ENCODE peak calls at places on chromosomes 13 and 19, in six cellular contexts. One of them, this sample, is unnamed.

GRCh38 chr19:19409235-19410030 is 4.0 kb downstream of the GATAD2A start:
- DNase-seq in fibroblast of mammary gland: no peak
- DNase-seq in heart left ventricle: no peak
- DNase-seq in fibroblast of gingiva: no peak
- DNase-seq in lung: no peak
- DNase-seq in omental fat pad: no peak
- DNase-seq in this sample: no peak

GRCh38 chr13:89982406-89983085 is 1364.9 kb upstream of the MIR17HG start:
- DNase-seq in fibroblast of mammary gland: peak; percentile 39
- DNase-seq in heart left ventricle: no peak
- DNase-seq in fibroblast of gingiva: peak; percentile 64
- DNase-seq in lung: no peak
- DNase-seq in omental fat pad: no peak
- DNase-seq in this sample: peak; percentile 5

GRCh38 chr19:290539-291521 is at the start of gene PLPP2:
- DNase-seq in fibroblast of mammary gland: no peak
- DNase-seq in heart left ventricle: no peak
- DNase-seq in fibroblast of gingiva: no peak
- DNase-seq in lung: peak; percentile 54
- DNase-seq in omental fat pad: no peak
- DNase-seq in this sample: peak; percentile 64

GRCh38 chr13:49731766-49732165 is 40.5 kb upstream of the EBPL start:
- DNase-seq in fibroblast of mammary gland: peak; percentile 87
- DNase-seq in heart left ventricle: no peak
- DNase-seq in fibroblast of gingiva: peak; percentile 54
- DNase-seq in lung: no peak
- DNase-seq in omental fat pad: no peak
- DNase-seq in this sample: no peak

GRCh38 chr19:17170538-17171297 is 44.4 kb upstream of the USE1 start:
- DNase-seq in fibroblast of mammary gland: peak; percentile 6
- DNase-seq in heart left ventricle: no peak
- DNase-seq in fibroblast of gingiva: no peak
- DNase-seq in lung: no peak
- DNase-seq in omental fat pad: no peak
- DNase-seq in this sample: no peak

GRCh38 chr19:48963371-48964204 is 1.5 kb upstream of the FTL start:
- DNase-seq in fibroblast of mammary gland: peak; percentile 73
- DNase-seq in heart left ventricle: peak; percentile 83
- DNase-seq in fibroblast of gingiva: peak; percentile 68
- DNase-seq in lung: no peak
- DNase-seq in omental fat pad: peak; percentile 79
- DNase-seq in this sample: peak; percentile 91

GRCh38 chr13:79786176-79786575 is 305.2 kb downstream of the NDFIP2 start:
- DNase-seq in fibroblast of mammary gland: no peak
- DNase-seq in heart left ventricle: no peak
- DNase-seq in fibroblast of gingiva: no peak
- DNase-seq in lung: no peak
- DNase-seq in omental fat pad: no peak
- DNase-seq in this sample: no peak

GRCh38 chr13:33872005-33872351 is 54.0 kb downstream of the RFC3 start:
- DNase-seq in fibroblast of mammary gland: no peak
- DNase-seq in heart left ventricle: no peak
- DNase-seq in fibroblast of gingiva: no peak
- DNase-seq in lung: no peak
- DNase-seq in omental fat pad: no peak
- DNase-seq in this sample: peak; percentile 28

GRCh38 chr13:34419025-34419424 is 523.0 kb upstream of the NBEA start:
- DNase-seq in fibroblast of mammary gland: no peak
- DNase-seq in heart left ventricle: no peak
- DNase-seq in fibroblast of gingiva: no peak
- DNase-seq in lung: no peak
- DNase-seq in omental fat pad: no peak
- DNase-seq in this sample: no peak

GRCh38 chr19:50003810-50004419 is 21.3 kb downstream of the VRK3 start:
- DNase-seq in fibroblast of mammary gland: peak; percentile 80
- DNase-seq in heart left ventricle: no peak
- DNase-seq in fibroblast of gingiva: peak; percentile 91
- DNase-seq in lung: peak; percentile 42
- DNase-seq in omental fat pad: no peak
- DNase-seq in this sample: peak; percentile 40

GRCh38 chr19:34232566-34233481 is 21.5 kb upstream of the GARRE1 start:
- DNase-seq in fibroblast of mammary gland: peak; percentile 92
- DNase-seq in heart left ventricle: peak; percentile 59
- DNase-seq in fibroblast of gingiva: peak; percentile 83
- DNase-seq in lung: no peak
- DNase-seq in omental fat pad: no peak
- DNase-seq in this sample: peak; percentile 49

GRCh38 chr19:46373573-46374359 is 26.9 kb downstream of the PPP5C start:
- DNase-seq in fibroblast of mammary gland: peak; percentile 21
- DNase-seq in heart left ventricle: peak; percentile 83
- DNase-seq in fibroblast of gingiva: peak; percentile 72
- DNase-seq in lung: peak; percentile 92
- DNase-seq in omental fat pad: no peak
- DNase-seq in this sample: peak; percentile 57

GRCh38 chr13:66501187-66501586 is 728.9 kb downstream of the PCDH9 start:
- DNase-seq in fibroblast of mammary gland: peak; percentile 63
- DNase-seq in heart left ventricle: no peak
- DNase-seq in fibroblast of gingiva: peak; percentile 71
- DNase-seq in lung: no peak
- DNase-seq in omental fat pad: no peak
- DNase-seq in this sample: no peak

GRCh38 chr13:39777527-39778061 is 122.1 kb downstream of the COG6 start:
- DNase-seq in fibroblast of mammary gland: peak; percentile 98
- DNase-seq in heart left ventricle: no peak
- DNase-seq in fibroblast of gingiva: peak; percentile 84
- DNase-seq in lung: no peak
- DNase-seq in omental fat pad: no peak
- DNase-seq in this sample: peak; percentile 38

GRCh38 chr13:113275387-113275786 is 21.7 kb upstream of the LAMP1 start:
- DNase-seq in fibroblast of mammary gland: peak; percentile 77
- DNase-seq in heart left ventricle: no peak
- DNase-seq in fibroblast of gingiva: peak; percentile 48
- DNase-seq in lung: peak; percentile 44
- DNase-seq in omental fat pad: no peak
- DNase-seq in this sample: peak; percentile 71

GRCh38 chr13:46754812-46755211 is 42.1 kb downstream of the ESD start:
- DNase-seq in fibroblast of mammary gland: no peak
- DNase-seq in heart left ventricle: no peak
- DNase-seq in fibroblast of gingiva: no peak
- DNase-seq in lung: no peak
- DNase-seq in omental fat pad: no peak
- DNase-seq in this sample: no peak

GRCh38 chr13:34156841-34157365 is 339.0 kb downstream of the RFC3 start:
- DNase-seq in fibroblast of mammary gland: peak; percentile 94
- DNase-seq in heart left ventricle: peak; percentile 29
- DNase-seq in fibroblast of gingiva: peak; percentile 69
- DNase-seq in lung: peak; percentile 80
- DNase-seq in omental fat pad: peak; percentile 35
- DNase-seq in this sample: peak; percentile 93

GRCh38 chr13:46405457-46405856 is 18.4 kb upstream of the RUBCNL start:
- DNase-seq in fibroblast of mammary gland: no peak
- DNase-seq in heart left ventricle: no peak
- DNase-seq in fibroblast of gingiva: no peak
- DNase-seq in lung: no peak
- DNase-seq in omental fat pad: no peak
- DNase-seq in this sample: no peak

GRCh38 chr13:25300861-25301346 is 521 bp upstream of the NUP58 start:
- DNase-seq in fibroblast of mammary gland: peak; percentile 34
- DNase-seq in heart left ventricle: peak; percentile 33
- DNase-seq in fibroblast of gingiva: no peak
- DNase-seq in lung: peak; percentile 42
- DNase-seq in omental fat pad: no peak
- DNase-seq in this sample: no peak

GRCh38 chr19:41186971-41187883 is 5.8 kb upstream of the CYP2S1 start:
- DNase-seq in fibroblast of mammary gland: no peak
- DNase-seq in heart left ventricle: no peak
- DNase-seq in fibroblast of gingiva: no peak
- DNase-seq in lung: no peak
- DNase-seq in omental fat pad: no peak
- DNase-seq in this sample: no peak

GRCh38 chr13:101116826-101117225 is 299.5 kb downstream of the NALCN start:
- DNase-seq in fibroblast of mammary gland: no peak
- DNase-seq in heart left ventricle: no peak
- DNase-seq in fibroblast of gingiva: no peak
- DNase-seq in lung: no peak
- DNase-seq in omental fat pad: no peak
- DNase-seq in this sample: no peak

GRCh38 chr13:113022391-113023216 is 53.6 kb downstream of the MCF2L start:
- DNase-seq in fibroblast of mammary gland: no peak
- DNase-seq in heart left ventricle: no peak
- DNase-seq in fibroblast of gingiva: no peak
- DNase-seq in lung: no peak
- DNase-seq in omental fat pad: no peak
- DNase-seq in this sample: peak; percentile 34

GRCh38 chr19:58372311-58373133 is 8.3 kb downstream of the ZNF837 start:
- DNase-seq in fibroblast of mammary gland: no peak
- DNase-seq in heart left ventricle: no peak
- DNase-seq in fibroblast of gingiva: peak; percentile 44
- DNase-seq in lung: peak; percentile 45
- DNase-seq in omental fat pad: no peak
- DNase-seq in this sample: no peak

GRCh38 chr13:46179576-46180368 is 2.2 kb downstream of the LCP1 start:
- DNase-seq in fibroblast of mammary gland: no peak
- DNase-seq in heart left ventricle: peak; percentile 55
- DNase-seq in fibroblast of gingiva: no peak
- DNase-seq in lung: peak; percentile 56
- DNase-seq in omental fat pad: no peak
- DNase-seq in this sample: no peak

GRCh38 chr13:109785892-109786450 is 412 bp downstream of the IRS2 start:
- DNase-seq in fibroblast of mammary gland: no peak
- DNase-seq in heart left ventricle: no peak
- DNase-seq in fibroblast of gingiva: no peak
- DNase-seq in lung: no peak
- DNase-seq in omental fat pad: no peak
- DNase-seq in this sample: peak; percentile 71

GRCh38 chr13:71867101-71867814 is at the start of gene DACH1:
- DNase-seq in fibroblast of mammary gland: peak; percentile 12
- DNase-seq in heart left ventricle: peak; percentile 59
- DNase-seq in fibroblast of gingiva: peak; percentile 35
- DNase-seq in lung: peak; percentile 57
- DNase-seq in omental fat pad: no peak
- DNase-seq in this sample: peak; percentile 76

GRCh38 chr19:48461982-48462655 is 6.7 kb downstream of the KCNJ14 start:
- DNase-seq in fibroblast of mammary gland: no peak
- DNase-seq in heart left ventricle: no peak
- DNase-seq in fibroblast of gingiva: no peak
- DNase-seq in lung: no peak
- DNase-seq in omental fat pad: no peak
- DNase-seq in this sample: no peak

GRCh38 chr19:48837586-48838191 is 1.4 kb upstream of the HSD17B14 start:
- DNase-seq in fibroblast of mammary gland: no peak
- DNase-seq in heart left ventricle: no peak
- DNase-seq in fibroblast of gingiva: no peak
- DNase-seq in lung: no peak
- DNase-seq in omental fat pad: no peak
- DNase-seq in this sample: no peak

GRCh38 chr13:50130686-50131051 is 115.4 kb downstream of the KCNRG start:
- DNase-seq in fibroblast of mammary gland: peak; percentile 71
- DNase-seq in heart left ventricle: peak; percentile 49
- DNase-seq in fibroblast of gingiva: no peak
- DNase-seq in lung: no peak
- DNase-seq in omental fat pad: no peak
- DNase-seq in this sample: peak; percentile 22

This sample was measured in hepatocyte.